ENCODE peak calls at places on chromosomes 1 and 21, in five cellular contexts. A, N, K, O and G are unnamed samples.

GRCh38 chr21:31898898-31899630 is 26.2 kb downstream of the HUNK start:
- DNase-seq in K (no peak), A (no peak), N (no peak), O (no peak), G (no peak)

GRCh38 chr1:53577141-53578100 is 118.2 kb downstream of the DMRTB1 start:
- DNase-seq in N (no peak), K (no peak), A (no peak), O (no peak), G (no peak)

GRCh38 chr1:94339229-94339927 is 78.8 kb upstream of the ABCD3 start:
- DNase-seq in K (no peak), A (peak), N (no peak), O (no peak), G (no peak)

GRCh38 chr1:85611856-85612255 is 31.3 kb downstream of the CCN1 start:
- DNase-seq in N (peak), K (peak), O (peak), A (no peak), G (no peak)

GRCh38 chr1:52249831-52250230 is 107.9 kb downstream of the ZFYVE9 start:
- DNase-seq in A (no peak), O (no peak), K (no peak), N (no peak), G (no peak)

GRCh38 chr1:180267761-180268555 is 37.9 kb downstream of the LHX4 start:
- DNase-seq in K (no peak), N (no peak), A (no peak), O (no peak), G (no peak)

GRCh38 chr1:26171084-26172072 is at the start of gene ZNF593OS:
- DNase-seq in N (no peak), O (no peak), A (no peak), K (no peak), G (no peak)

GRCh38 chr1:235087906-235088305 is 40.7 kb downstream of the TOMM20 start:
- DNase-seq in O (no peak), N (no peak), K (no peak), A (no peak), G (no peak)

GRCh38 chr1:46102769-46103476 is 29.5 kb downstream of the PIK3R3 start:
- DNase-seq in O (no peak), K (no peak), A (no peak), N (no peak), G (no peak)

GRCh38 chr1:239543873-239544272 is 157.5 kb downstream of the CHRM3 start:
- DNase-seq in O (no peak), N (no peak), K (no peak), A (no peak), G (no peak)